ENCODE peak calls at places on chromosomes 7 and 10, in ten cellular contexts. S, C, I, O, F, Q, J, K, H and W are unnamed samples.

GRCh38 chr7:2843711-2844152 is 376 bp downstream of the GNA12 start:
- DNase-seq in H (no peak), O (peak; percentile 22), S (peak; percentile 43), C (peak; percentile 57), I (peak; percentile 50), F (peak; percentile 71), Q (peak; percentile 14), K (peak; percentile 47), J (no peak), W (no peak)

GRCh38 chr10:63917363-63917762 is 396.2 kb downstream of the REEP3 start:
- DNase-seq in K (no peak), S (no peak), H (peak; percentile 7), I (no peak), F (no peak), O (no peak), J (no peak), C (no peak), Q (no peak), W (no peak)

GRCh38 chr7:87712571-87712970 is 84.4 kb downstream of the RUNDC3B start:
- DNase-seq in J (no peak), F (no peak), I (no peak), C (no peak), S (no peak), H (no peak), K (no peak), Q (no peak), O (no peak), W (no peak)

GRCh38 chr7:25716421-25716820 is 435.6 kb upstream of the NFE2L3 start:
- DNase-seq in F (no peak), I (no peak), H (no peak), Q (no peak), C (no peak), S (peak; percentile 7), K (peak; percentile 21), J (no peak), O (no peak), W (no peak)

GRCh38 chr7:21946228-21946709 is 570 bp upstream of the CDCA7L start:
- DNase-seq in S (no peak), C (no peak), O (no peak), H (no peak), Q (no peak), F (no peak), I (no peak), J (no peak), K (no peak), W (no peak)

GRCh38 chr10:101828734-101829551 is 10.7 kb upstream of the OGA start:
- DNase-seq in Q (no peak), O (no peak), C (peak; percentile 52), S (no peak), F (peak; percentile 83), H (no peak), I (no peak), J (peak; percentile 4), K (no peak), W (no peak)

GRCh38 chr10:117003336-117003735 is 1.7 kb downstream of the SHTN1 start:
- DNase-seq in O (no peak), C (no peak), Q (no peak), H (peak; percentile 42), K (no peak), F (no peak), S (no peak), I (no peak), J (no peak), W (no peak)

GRCh38 chr7:158083526-158084310 is 503.9 kb downstream of the PTPRN2 start:
- DNase-seq in O (no peak), I (no peak), K (no peak), C (no peak), Q (no peak), J (no peak), F (peak; percentile 37), H (no peak), S (no peak), W (no peak)

GRCh38 chr7:68734431-68734830 is 863.8 kb upstream of the AUTS2 start:
- DNase-seq in O (no peak), J (no peak), S (no peak), Q (no peak), F (no peak), K (no peak), C (no peak), I (no peak), H (no peak), W (no peak)

GRCh38 chr10:83542774-83543291 is 596.5 kb upstream of the GHITM start:
- DNase-seq in F (no peak), C (no peak), Q (peak; percentile 82), J (no peak), O (no peak), S (no peak), H (no peak), K (no peak), I (no peak), W (no peak)